ENCODE peak calls at places on chromosomes 12 and 14, in four cellular contexts. X, W, C and M are unnamed samples.

GRCh38 chr14:30608533-30609006 is 13.5 kb upstream of the SCFD1 start:
- DNase-seq in C (no peak), W (no peak), X (peak), M (no peak)

GRCh38 chr14:99391671-99392070 is 89.0 kb downstream of the SETD3 start:
- DNase-seq in W (no peak), X (peak), C (no peak), M (no peak)

GRCh38 chr14:23114669-23115491 is 4.2 kb downstream of the CEBPE start:
- DNase-seq in X (peak), C (no peak), W (peak), M (no peak)

GRCh38 chr12:132205271-132206092 is 61.2 kb downstream of the NOC4L start:
- DNase-seq in C (no peak), X (no peak), W (no peak), M (no peak)

GRCh38 chr12:12874014-12874413 is 17.3 kb upstream of the GPRC5A start:
- DNase-seq in X (no peak), C (no peak), W (no peak), M (no peak)

GRCh38 chr12:49790741-49791140 is 37.5 kb downstream of the NCKAP5L start:
- DNase-seq in C (no peak), X (no peak), W (no peak), M (no peak)

GRCh38 chr14:60095781-60096450 is 4.2 kb downstream of the PCNX4 start:
- DNase-seq in W (no peak), X (peak), C (no peak), M (no peak)

GRCh38 chr14:99768381-99768780 is 24.8 kb upstream of the EML1 start:
- DNase-seq in C (no peak), X (no peak), W (no peak), M (no peak)

GRCh38 chr14:38485011-38485410 is 229.1 kb upstream of the CLEC14A start:
- DNase-seq in C (no peak), W (no peak), X (no peak), M (no peak)

GRCh38 chr14:55141812-55142211 is 12.8 kb downstream of the LGALS3 start:
- DNase-seq in X (no peak), C (no peak), W (no peak), M (no peak)

GRCh38 chr12:80829767-80830166 is 108.0 kb downstream of the LIN7A start:
- DNase-seq in W (no peak), X (no peak), C (no peak), M (no peak)

GRCh38 chr12:130156652-130157275 is 5.5 kb upstream of the FZD10 start:
- DNase-seq in C (no peak), W (no peak), X (no peak), M (no peak)
- H3K27ac ChIP-seq in C (no peak), W (no peak), X (no peak), M (no peak)

GRCh38 chr12:11773889-11774677 is 124.6 kb downstream of the ETV6 start:
- DNase-seq in W (no peak), X (no peak), C (no peak), M (no peak)

GRCh38 chr12:11769723-11770514 is 120.4 kb downstream of the ETV6 start:
- DNase-seq in X (no peak), C (peak), W (no peak), M (no peak)

GRCh38 chr12:11771356-11771755 is 121.9 kb downstream of the ETV6 start:
- DNase-seq in X (peak), C (no peak), W (no peak), M (no peak)

GRCh38 chr12:11768233-11768965 is 118.9 kb downstream of the ETV6 start:
- DNase-seq in C (no peak), X (no peak), W (no peak), M (no peak)

DNA sequence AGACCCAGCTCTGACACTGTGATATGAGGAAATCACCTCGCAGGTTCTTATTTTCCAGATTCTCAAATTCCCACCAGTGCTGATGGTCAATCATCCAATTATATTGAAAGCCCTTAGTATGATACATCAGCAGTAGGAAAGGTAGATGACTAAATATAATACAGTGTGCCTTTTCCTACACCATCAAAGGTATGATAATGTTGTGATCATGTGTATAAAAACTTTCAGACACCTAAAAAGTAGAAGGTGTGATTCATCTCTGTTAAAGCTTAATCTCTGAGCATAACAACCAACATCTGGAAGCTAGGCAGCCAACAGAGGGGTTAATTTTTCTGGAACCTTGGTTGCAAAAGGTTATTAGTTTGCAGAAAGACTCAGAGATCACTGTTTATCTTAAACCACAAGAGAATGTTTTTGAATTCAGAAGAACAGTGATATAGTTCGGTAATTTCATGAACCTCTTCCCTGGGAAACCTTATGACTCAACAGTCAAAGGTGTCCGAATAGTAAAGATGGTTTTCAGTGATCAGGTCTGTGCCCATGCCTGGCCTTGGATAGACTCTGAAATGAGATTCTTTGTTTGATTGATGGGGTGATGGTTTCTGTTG is 122.5 kb downstream of the ETV6 start:
- DNase-seq in X (peak), W (no peak), C (peak), M (no peak)
- H3K27ac ChIP-seq in X (peak), W (peak), C (no peak), M (no peak)

GRCh38 chr12:53989227-53990113 is 4.5 kb downstream of the HOXC10 start:
- DNase-seq in C (peak), X (no peak), W (peak), M (no peak)

GRCh38 chr12:53990311-53991076 is 5.5 kb downstream of the HOXC10 start:
- DNase-seq in W (no peak), X (no peak), C (no peak), M (no peak)

GRCh38 chr12:53986686-53987180 is 1.8 kb downstream of the HOXC10 start:
- DNase-seq in W (no peak), C (no peak), X (no peak), M (no peak)

GRCh38 chr12:53987748-53988147 is 2.8 kb downstream of the HOXC10 start:
- DNase-seq in C (no peak), W (no peak), X (no peak), M (no peak)

DNA sequence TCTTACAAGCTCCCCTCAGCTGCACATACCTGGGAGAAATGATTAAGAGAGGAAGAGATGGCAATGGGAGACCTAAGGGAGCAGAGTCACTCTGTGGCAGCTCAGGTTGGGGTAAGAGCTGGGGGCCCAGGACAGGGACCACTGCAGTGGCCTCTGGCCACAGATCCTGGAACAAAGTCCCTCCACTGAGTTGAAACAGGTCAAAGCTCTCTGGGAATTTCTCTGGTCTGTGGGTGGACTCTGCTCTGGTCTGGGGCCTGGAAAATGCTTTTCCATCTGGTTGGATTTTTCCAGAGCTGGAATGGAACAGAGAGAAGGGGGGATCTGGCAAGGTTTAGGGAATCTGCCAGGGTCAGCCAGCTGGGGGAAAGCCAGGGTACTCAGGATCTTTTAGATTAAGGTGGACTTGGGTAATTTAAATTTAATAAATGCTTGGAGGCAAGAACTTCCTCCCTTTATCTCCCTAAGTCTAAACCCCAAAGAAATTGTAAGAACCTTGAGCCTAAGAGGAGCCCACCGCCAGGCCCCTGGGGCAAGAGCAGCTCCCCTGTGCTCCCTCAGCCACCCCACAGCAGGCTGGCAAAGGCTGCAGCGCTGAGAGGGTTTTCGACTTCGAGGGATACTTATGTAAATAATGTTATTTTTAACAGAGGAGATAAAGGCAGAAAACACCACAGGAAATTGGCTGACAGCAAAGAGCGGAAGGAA is 3.7 kb downstream of the HOXC10 start:
- DNase-seq in X (no peak), C (no peak), W (no peak), M (no peak)
- H3K27ac ChIP-seq in X (no peak), C (no peak), W (no peak), M (no peak)

GRCh38 chr12:123398918-123399617 is 15.1 kb downstream of the KMT5A start:
- DNase-seq in C (no peak), W (no peak), X (no peak), M (no peak)
- H3K27ac ChIP-seq in C (no peak), W (no peak), X (peak), M (no peak)

DNA sequence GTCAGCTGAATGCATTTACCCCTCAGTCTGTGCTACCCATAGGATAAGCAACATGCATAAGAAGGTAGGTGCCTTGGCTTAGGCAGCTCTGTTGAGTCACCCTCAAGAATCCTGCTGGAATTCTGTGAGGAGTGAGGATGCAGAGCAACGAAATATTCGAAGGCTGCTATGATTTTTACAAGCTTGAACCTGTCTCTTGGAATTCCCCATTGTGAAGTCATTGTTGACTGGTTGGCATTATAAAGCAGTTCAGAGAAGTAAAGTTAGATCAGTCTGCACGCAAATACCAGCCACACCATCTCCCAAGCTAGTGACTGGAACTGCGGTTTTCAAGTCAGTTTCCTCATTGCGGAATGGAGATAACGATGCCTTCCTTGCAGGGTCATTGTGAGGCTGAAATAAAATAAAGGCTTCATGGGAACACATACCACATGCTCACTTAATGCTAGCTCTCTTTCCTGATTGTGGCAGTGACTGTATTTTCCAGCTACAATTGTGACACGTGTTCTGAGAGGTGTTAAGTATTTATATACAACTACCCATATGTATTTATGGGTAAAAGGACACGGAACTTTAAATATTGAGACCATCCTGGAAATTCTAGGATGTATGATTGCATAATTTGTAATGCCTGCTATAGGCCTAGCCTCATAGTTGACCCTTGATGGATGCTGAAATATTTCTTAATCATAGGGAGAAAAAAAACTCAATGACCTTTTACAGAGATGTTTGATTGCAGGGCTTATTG is 96.7 kb downstream of the ETV6 start:
- DNase-seq in C (no peak), X (no peak), W (peak), M (no peak)
- H3K27ac ChIP-seq in C (no peak), X (no peak), W (peak), M (no peak)

DNA sequence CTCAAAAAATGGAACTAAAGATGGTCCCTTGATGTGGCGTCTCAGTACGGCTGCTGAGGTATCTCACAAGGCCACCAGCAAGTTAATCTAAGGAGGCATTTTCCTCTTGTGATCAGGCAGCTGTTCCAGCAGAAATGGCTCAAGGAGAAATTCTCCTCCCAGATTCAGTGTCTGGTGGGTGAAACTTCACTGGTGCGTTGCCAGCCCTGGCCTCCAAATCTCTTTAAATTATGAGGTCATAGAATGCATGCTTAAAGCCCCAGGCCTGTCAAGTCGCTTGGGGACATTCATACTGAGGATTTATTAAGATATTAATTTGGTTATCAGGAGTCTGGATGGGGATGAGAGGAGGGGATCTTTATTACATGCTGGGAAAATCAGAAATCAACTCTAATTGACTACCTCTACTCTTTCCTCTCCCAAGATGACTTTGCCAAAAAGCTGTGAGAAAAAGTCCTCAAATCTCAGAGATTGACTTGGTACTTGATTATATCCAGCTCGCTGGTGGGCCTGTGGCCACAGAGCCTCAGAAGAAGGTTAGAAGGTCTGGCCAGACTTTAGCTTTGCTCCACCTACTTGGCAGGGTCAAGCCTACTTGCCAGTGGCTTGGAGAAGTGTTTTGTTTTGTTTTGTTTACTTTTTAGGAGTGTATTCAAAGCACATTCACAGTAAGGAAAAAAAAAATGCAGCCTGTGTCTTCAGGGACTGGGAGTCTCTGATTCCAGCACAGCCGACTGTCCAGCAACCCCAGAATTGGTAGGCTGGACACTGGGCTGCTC is 73.1 kb downstream of the PPP2R5C start:
- DNase-seq in X (no peak), C (no peak), W (peak), M (no peak)
- H3K27ac ChIP-seq in X (no peak), C (peak), W (peak), M (peak)

GRCh38 chr12:110743571-110744093 is 941 bp upstream of the PPP1CC start:
- DNase-seq in X (no peak), W (no peak), C (no peak), M (no peak)

GRCh38 chr12:110745632-110746284 is 3.1 kb upstream of the PPP1CC start:
- DNase-seq in W (no peak), X (peak), C (no peak), M (no peak)

GRCh38 chr12:110744176-110744575 is 1.5 kb upstream of the PPP1CC start:
- DNase-seq in W (peak), C (no peak), X (peak), M (no peak)

GRCh38 chr12:110746550-110746949 is 3.9 kb upstream of the PPP1CC start:
- DNase-seq in X (no peak), W (no peak), C (no peak), M (no peak)

DNA sequence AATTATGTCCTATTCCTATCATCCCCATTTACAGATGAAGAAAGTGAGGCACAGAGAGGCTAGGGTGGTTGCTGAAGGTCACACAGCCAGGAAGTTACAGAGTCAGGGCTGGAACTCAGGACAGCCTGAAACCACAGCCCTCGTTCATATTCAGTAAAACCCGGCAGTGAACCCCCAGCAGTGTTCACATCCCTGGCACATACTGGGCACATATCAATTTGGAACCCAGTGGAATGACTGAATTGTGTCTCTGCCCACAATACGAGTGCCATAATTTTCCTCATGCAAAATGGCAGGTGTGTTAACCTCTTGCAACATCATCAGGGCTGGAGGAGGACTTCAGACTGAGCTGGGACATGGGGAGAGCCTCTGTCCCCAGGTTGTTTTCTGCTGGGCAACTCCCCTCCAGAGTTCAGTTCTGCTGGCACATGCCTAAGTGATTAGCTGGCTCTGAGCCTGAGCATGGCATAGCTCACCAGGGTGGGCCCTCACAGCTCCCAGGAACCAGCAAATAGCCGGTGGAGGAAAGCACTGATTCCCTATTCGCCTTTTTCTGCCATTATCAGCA is 2.1 kb upstream of the PPP1CC start:
- DNase-seq in X (no peak), W (peak), C (no peak), M (no peak)
- H3K27ac ChIP-seq in X (no peak), W (no peak), C (no peak), M (no peak)

GRCh38 chr12:92133795-92134637 is 11.6 kb downstream of the BTG1 start:
- DNase-seq in C (no peak), X (no peak), W (no peak), M (no peak)
- H3K27ac ChIP-seq in C (peak), X (peak), W (peak), M (peak)